ENCODE peak calls at places on chromosomes 16 and 17, in ten cellular contexts. C is right lobe of liver, U is fibroblast of the aortic adventitia, H is GM23248, J is neural progenitor cell, T is astrocyte of the spinal cord, O is adipocyte, D is skeletal muscle cell, B is fibroblast of villous mesenchyme, S is HepG2. X is an unnamed sample.

GRCh38 chr16:51151435-51151950 is 423 bp upstream of the SALL1 start:
- DNase-seq in O (peak), T (peak), J (peak), C (peak), S (peak), B (peak), U (peak), H (peak), D (peak), X (no peak)

GRCh38 chr17:694239-694638 is 20.4 kb downstream of the VPS53 start:
- DNase-seq in J (no peak), B (peak), C (no peak), O (peak), D (peak), S (no peak), T (peak), U (peak), H (peak), X (no peak)

GRCh38 chr17:11332706-11333105 is 91.7 kb downstream of the SHISA6 start:
- DNase-seq in U (no peak), S (no peak), J (no peak), T (no peak), B (no peak), O (no peak), H (no peak), C (no peak), D (no peak), X (no peak)

GRCh38 chr16:14310519-14310991 is 239.4 kb downstream of the MRTFB start:
- DNase-seq in O (peak), C (no peak), J (peak), T (peak), B (peak), U (no peak), D (peak), S (peak), H (peak), X (peak)

GRCh38 chr16:85089485-85089884 is 22.8 kb downstream of the CIBAR2 start:
- DNase-seq in U (no peak), T (no peak), S (no peak), D (no peak), J (no peak), O (no peak), C (no peak), H (no peak), B (peak), X (no peak)

GRCh38 chr17:2215616-2216364 is 87.8 kb downstream of the SMG6 start:
- DNase-seq in D (peak), C (peak), T (peak), B (peak), S (no peak), U (peak), O (peak), H (peak), J (peak), X (peak)

GRCh38 chr17:77609553-77610517 is 348.7 kb upstream of the TNRC6C start:
- DNase-seq in T (no peak), C (no peak), J (no peak), H (peak), U (peak), B (peak), D (peak), S (peak), O (no peak), X (peak)

GRCh38 chr17:62995377-62995885 is 29.4 kb downstream of the TANC2 start:
- DNase-seq in O (peak), J (peak), U (peak), B (peak), D (no peak), H (peak), C (no peak), S (peak), T (peak), X (peak)

GRCh38 chr17:17206913-17207368 is 808 bp upstream of the PLD6 start:
- DNase-seq in H (peak), O (no peak), D (no peak), J (no peak), S (no peak), T (no peak), U (peak), B (no peak), C (no peak), X (no peak)

GRCh38 chr17:2087597-2088211 is 32.8 kb downstream of the HIC1 start:
- DNase-seq in B (no peak), D (no peak), T (no peak), C (no peak), J (no peak), H (peak), O (no peak), U (peak), S (no peak), X (peak)

GRCh38 chr17:3167574-3167973 is 29.7 kb upstream of the OR1A2 start:
- DNase-seq in U (no peak), T (no peak), C (no peak), H (no peak), D (no peak), J (no peak), O (no peak), S (no peak), B (no peak), X (peak)

GRCh38 chr16:85541619-85542547 is 71.2 kb upstream of the GSE1 start:
- DNase-seq in S (no peak), H (peak), C (no peak), U (no peak), J (no peak), B (no peak), O (no peak), D (no peak), T (no peak), X (no peak)

GRCh38 chr17:50660042-50660886 is 25.6 kb downstream of the ABCC3 start:
- DNase-seq in C (no peak), H (peak), D (no peak), U (peak), T (no peak), S (peak), B (peak), J (no peak), O (peak), X (no peak)

GRCh38 chr16:84739349-84740124 is 39.7 kb downstream of the USP10 start:
- DNase-seq in U (peak), H (peak), O (peak), B (peak), D (peak), C (peak), J (no peak), S (peak), T (peak), X (no peak)

GRCh38 chr17:2710804-2711607 is 558 bp downstream of the CLUH start:
- DNase-seq in J (peak), C (peak), T (no peak), U (no peak), O (peak), S (peak), D (no peak), H (peak), B (peak), X (peak)

GRCh38 chr16:17921357-17921978 is 415.1 kb downstream of the NPIPA8 start:
- DNase-seq in O (no peak), H (peak), S (peak), D (no peak), B (peak), T (no peak), J (peak), C (peak), U (peak), X (peak)

GRCh38 chr17:50563095-50563511 is 2.6 kb downstream of the CACNA1G start:
- DNase-seq in S (no peak), U (no peak), H (no peak), J (no peak), O (no peak), T (no peak), B (no peak), D (no peak), C (no peak), X (no peak)

GRCh38 chr16:72317378-72317777 is 145.4 kb upstream of the PMFBP1 start:
- DNase-seq in U (peak), H (peak), O (no peak), C (no peak), J (no peak), T (peak), D (peak), S (no peak), B (peak), X (no peak)

GRCh38 chr17:78759203-78759968 is 22.7 kb downstream of the CYTH1 start:
- DNase-seq in O (peak), C (no peak), J (no peak), S (no peak), B (peak), T (peak), U (peak), H (no peak), D (no peak), X (peak)

GRCh38 chr17:55435408-55435807 is 13.8 kb upstream of the MMD start:
- DNase-seq in B (no peak), U (no peak), S (no peak), H (no peak), O (no peak), D (no peak), J (no peak), C (no peak), T (no peak), X (no peak)

GRCh38 chr17:78313735-78314648 is 45.9 kb downstream of the SOCS3 start:
- DNase-seq in C (peak), J (peak), D (no peak), O (peak), S (peak), U (peak), B (peak), T (peak), H (peak), X (peak)

GRCh38 chr17:39813631-39814030 is 50.5 kb downstream of the IKZF3 start:
- DNase-seq in B (no peak), J (no peak), H (no peak), C (no peak), U (no peak), T (no peak), D (no peak), O (no peak), S (no peak), X (no peak)

GRCh38 chr16:67260426-67261063 is 11.8 kb downstream of the SLC9A5 start:
- DNase-seq in H (peak), S (peak), C (no peak), B (peak), U (peak), T (peak), D (no peak), J (peak), O (peak), X (peak)

GRCh38 chr16:807345-808251 is 7.1 kb upstream of the GNG13 start:
- DNase-seq in O (peak), T (peak), C (peak), J (peak), B (peak), U (peak), H (peak), D (peak), S (no peak), X (peak)

GRCh38 chr17:57640079-57640478 is 105.0 kb downstream of the CCDC182 start:
- DNase-seq in J (no peak), B (no peak), U (no peak), S (no peak), O (no peak), H (no peak), T (no peak), C (no peak), D (no peak), X (no peak)

GRCh38 chr17:29292992-29293889 is 707 bp downstream of the NUFIP2 start:
- DNase-seq in H (peak), T (peak), B (peak), C (peak), D (peak), S (peak), J (peak), U (peak), O (peak), X (peak)

GRCh38 chr16:78297066-78297666 is 197.7 kb downstream of the WWOX start:
- DNase-seq in U (no peak), B (no peak), J (no peak), O (no peak), T (peak), D (no peak), S (peak), H (no peak), C (no peak), X (no peak)

GRCh38 chr16:47037396-47037745 is 63.9 kb upstream of the DNAJA2 start:
- DNase-seq in J (peak), B (peak), C (no peak), U (no peak), O (no peak), S (no peak), H (no peak), T (peak), D (no peak), X (peak)

GRCh38 chr17:57481901-57482300 is 225.6 kb downstream of the MSI2 start:
- DNase-seq in T (peak), U (peak), D (peak), C (no peak), J (no peak), S (no peak), H (peak), O (peak), B (peak), X (no peak)

GRCh38 chr16:85952197-85952596 is 53.2 kb downstream of the IRF8 start:
- DNase-seq in O (no peak), S (no peak), H (no peak), B (no peak), J (no peak), C (no peak), T (no peak), D (no peak), U (no peak), X (no peak)

GRCh38 chr17:72602517-72603345 is 481.9 kb downstream of the SOX9 start:
- DNase-seq in J (peak), H (peak), C (no peak), T (peak), U (peak), D (no peak), O (peak), B (no peak), S (no peak), X (peak)

GRCh38 chr16:4747906-4748681 is 13.8 kb downstream of the DNAAF8 start:
- DNase-seq in D (no peak), B (no peak), C (no peak), J (no peak), T (no peak), U (no peak), H (no peak), O (no peak), S (no peak), X (peak)

GRCh38 chr17:77516902-77517301 is 376.1 kb downstream of the SEC14L1 start:
- DNase-seq in B (peak), H (peak), O (peak), J (no peak), U (peak), D (peak), T (peak), C (no peak), S (no peak), X (no peak)

GRCh38 chr17:6035801-6036394 is 34.3 kb upstream of the WSCD1 start:
- DNase-seq in B (no peak), S (no peak), C (no peak), J (no peak), D (no peak), O (peak), U (no peak), T (no peak), H (no peak), X (no peak)

GRCh38 chr17:81511800-81512559 is 619 bp downstream of the ACTG1 start:
- DNase-seq in D (no peak), C (peak), O (no peak), T (no peak), J (no peak), U (no peak), H (peak), S (no peak), B (no peak), X (no peak)

DNA sequence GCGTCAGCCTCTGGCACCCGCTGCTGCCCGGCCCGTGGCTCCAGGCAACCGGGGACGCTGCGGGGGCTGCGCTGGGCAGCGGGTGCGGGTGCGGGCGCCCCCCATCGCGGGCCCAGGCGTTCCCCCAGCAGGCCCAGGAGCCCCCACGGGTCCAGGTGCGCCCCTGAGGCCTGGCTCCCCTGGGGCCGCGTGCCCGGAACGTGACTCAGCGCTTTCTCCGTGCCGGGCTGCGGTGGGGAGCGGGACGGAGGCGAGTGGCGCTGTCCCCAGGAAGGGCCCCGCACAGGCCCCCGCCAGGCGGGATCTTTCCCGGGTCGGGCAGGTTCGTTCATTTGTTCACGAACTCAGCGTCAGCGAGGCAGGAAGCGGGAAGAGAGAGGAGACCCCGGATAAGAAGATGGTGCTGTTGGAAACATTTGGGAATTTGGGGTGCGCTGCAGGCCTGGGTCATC is 18.4 kb upstream of the EXOC7 start:
- DNase-seq in C (no peak), T (no peak), H (peak), B (no peak), O (no peak), S (no peak), D (no peak), U (no peak), J (no peak), X (no peak)
- H3K4me3 ChIP-seq in C (no peak), T (peak), H (peak), B (no peak), O (peak), S (no peak), D (peak), U (peak), J (no peak), X (peak)

DNA sequence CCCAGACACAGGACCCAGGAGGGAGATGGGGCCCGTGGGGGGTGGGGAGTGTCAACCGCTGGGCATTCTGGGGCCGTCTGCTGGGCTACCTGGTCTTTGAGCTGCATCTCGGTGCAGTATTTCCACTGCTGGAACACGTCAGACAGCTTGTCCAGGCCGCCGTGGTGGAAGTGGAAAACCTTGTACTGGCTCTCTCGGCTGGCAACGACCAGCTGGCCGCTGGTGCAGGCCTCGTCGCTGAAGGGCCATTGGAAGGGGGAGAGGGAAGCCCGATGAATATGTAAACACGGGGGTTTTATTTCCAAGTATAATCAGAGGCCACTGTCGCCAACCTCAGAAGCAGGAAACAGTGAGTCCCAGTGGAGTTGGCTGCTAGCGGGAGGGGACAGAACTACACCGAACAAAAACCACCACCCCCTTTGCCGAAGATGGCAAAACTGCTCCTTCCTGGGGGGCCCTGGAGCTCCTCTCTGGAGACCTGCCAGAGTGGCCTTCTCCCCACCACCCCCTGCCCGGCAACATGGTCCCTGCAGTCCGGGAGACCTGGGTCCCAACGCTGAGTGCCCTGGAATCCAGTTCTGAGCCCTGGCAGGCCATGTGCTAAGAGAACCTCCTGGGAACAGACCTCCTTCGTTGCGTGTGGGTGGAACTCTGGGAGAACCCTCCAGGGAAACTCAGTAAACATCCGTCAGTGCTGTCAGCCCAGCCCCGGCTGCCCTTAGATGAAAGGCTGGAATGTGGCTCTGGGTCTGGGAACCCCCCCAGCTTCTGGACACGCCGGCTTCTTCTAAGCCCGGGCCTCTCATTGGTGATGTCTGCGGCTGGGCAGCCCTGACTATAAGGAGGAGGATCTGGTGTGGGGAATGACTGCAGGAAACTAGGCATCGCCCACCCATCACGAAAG is 84.1 kb downstream of the TBC1D16 start:
- DNase-seq in O (peak), B (peak), C (no peak), D (peak), T (peak), H (peak), S (peak), U (peak), J (peak), X (no peak)
- H3K4me3 ChIP-seq in O (no peak), B (no peak), C (no peak), D (no peak), T (no peak), H (no peak), S (no peak), U (no peak), J (peak), X (no peak)

DNA sequence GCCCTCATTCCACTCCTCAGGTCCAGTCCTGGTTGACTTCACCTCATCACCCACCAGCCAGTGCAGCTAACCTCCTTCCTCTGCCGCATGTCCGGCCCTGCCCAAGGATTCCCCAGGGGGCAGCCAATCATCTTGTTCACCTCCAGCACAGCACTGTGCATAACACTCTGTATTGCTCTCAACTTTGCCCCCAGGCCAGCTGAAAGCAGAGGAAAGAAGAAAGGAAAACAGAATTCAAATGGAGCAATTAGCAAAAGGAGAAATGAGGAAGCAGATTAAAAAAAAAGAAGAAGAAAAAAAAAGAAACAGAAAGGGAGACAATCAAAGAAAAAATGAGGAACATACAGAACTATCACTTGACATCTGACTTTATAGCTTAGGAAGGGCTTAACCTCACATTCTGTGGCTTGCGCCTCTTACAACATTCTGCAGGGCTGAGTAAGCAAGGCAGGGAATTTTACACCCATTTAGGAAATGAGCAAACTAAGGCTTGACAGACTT is 26.1 kb downstream of the GAS7 start:
- DNase-seq in D (no peak), S (no peak), C (no peak), J (no peak), O (no peak), U (no peak), B (peak), T (no peak), H (peak), X (peak)
- H3K4me3 ChIP-seq in D (no peak), S (no peak), C (no peak), J (no peak), O (no peak), U (no peak), B (no peak), T (no peak), H (peak), X (no peak)

DNA sequence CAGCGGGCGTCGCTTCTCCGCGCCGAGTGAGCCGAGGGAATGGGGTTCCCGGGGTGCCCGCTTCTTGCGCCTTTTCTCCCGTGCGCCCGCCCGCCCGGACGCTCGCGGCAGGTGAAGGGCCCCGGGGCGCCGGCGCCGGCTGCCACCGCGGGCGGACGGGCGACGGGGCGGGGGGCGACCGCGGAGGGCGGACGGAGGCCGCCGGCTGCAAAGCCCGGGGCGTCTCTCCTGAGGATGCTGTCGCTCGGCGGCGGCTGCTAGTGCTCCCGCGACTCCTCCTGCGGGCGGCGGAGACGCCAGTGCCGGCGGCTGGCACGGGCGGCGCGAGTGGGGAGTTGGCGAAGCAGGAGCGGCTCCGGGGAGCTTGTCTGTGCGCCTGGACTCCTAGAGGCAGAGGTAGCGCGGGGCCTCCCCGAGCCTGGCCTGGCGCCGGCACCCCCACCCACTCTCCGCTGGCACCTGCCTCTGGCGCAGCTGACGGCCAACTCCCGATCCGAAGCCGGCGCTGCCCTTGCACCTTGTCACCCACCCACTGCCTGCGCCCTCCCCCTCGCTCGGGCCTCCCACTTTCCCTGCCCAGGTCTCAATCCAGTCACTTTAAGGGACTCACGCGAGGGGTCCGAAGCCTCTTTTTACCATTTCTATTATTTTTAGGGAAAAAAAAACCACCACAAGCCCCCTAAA is at the start of gene FAM20A:
- DNase-seq in D (no peak), C (peak), S (no peak), B (no peak), J (peak), O (peak), U (peak), H (peak), T (no peak), X (no peak)
- H3K4me3 ChIP-seq in D (peak), C (peak), S (peak), B (peak), J (peak), O (peak), U (peak), H (peak), T (peak), X (peak)

X was measured in GM12865.